ENCODE peak calls at places on chromosome 6, in seven cellular contexts. C, J, G, A, X, N and H are unnamed samples. For H3K4me1, the result is how much of the 10 kb centered on the place peaks cover.

GRCh38 chr6:122947355-122947754 is 48.7 kb upstream of the CLVS2 start:
- DNase-seq in A (no peak), X (no peak), N (peak), J (no peak), G (no peak), C (no peak), H (no peak)

GRCh38 chr6:32195902-32196681 is 3.6 kb upstream of the GPSM3 start:
- DNase-seq in N (peak), X (peak), G (peak), A (peak), C (peak), J (peak), H (peak)

GRCh38 chr6:54427396-54427910 is 119.2 kb downstream of the TINAG start:
- DNase-seq in J (no peak), X (peak), N (no peak), A (no peak), C (no peak), G (no peak), H (no peak)

GRCh38 chr6:39847216-39847615 is 55.0 kb downstream of the DAAM2 start:
- DNase-seq in X (no peak), A (no peak), C (peak), J (no peak), G (no peak), N (no peak), H (peak)

GRCh38 chr6:30955367-30956042 is 14.7 kb downstream of the MUCL3 start:
- DNase-seq in J (peak), X (peak), C (peak), G (peak), N (no peak), A (no peak), H (peak)

GRCh38 chr6:165986647-165987482 is 180.8 kb downstream of the TBXT start:
- DNase-seq in C (no peak), A (no peak), N (no peak), X (peak), J (no peak), G (peak), H (no peak)

GRCh38 chr6:24859132-24859531 is 60.4 kb upstream of the ARMH2 start:
- DNase-seq in A (no peak), N (no peak), C (no peak), X (no peak), G (no peak), J (no peak), H (no peak)

GRCh38 chr6:19876672-19877071 is 39.5 kb downstream of the ID4 start:
- DNase-seq in N (no peak), G (no peak), X (no peak), J (no peak), C (no peak), A (no peak), H (no peak)

GRCh38 chr6:90217621-90218496 is 78.8 kb downstream of the BACH2 start:
- DNase-seq in G (no peak), C (peak), X (no peak), N (peak), J (no peak), A (peak), H (no peak)

GRCh38 chr6:141956046-141956761 is 176.5 kb upstream of the GJE1 start:
- DNase-seq in C (no peak), G (no peak), X (peak), N (no peak), A (no peak), J (no peak), H (peak)

DNA sequence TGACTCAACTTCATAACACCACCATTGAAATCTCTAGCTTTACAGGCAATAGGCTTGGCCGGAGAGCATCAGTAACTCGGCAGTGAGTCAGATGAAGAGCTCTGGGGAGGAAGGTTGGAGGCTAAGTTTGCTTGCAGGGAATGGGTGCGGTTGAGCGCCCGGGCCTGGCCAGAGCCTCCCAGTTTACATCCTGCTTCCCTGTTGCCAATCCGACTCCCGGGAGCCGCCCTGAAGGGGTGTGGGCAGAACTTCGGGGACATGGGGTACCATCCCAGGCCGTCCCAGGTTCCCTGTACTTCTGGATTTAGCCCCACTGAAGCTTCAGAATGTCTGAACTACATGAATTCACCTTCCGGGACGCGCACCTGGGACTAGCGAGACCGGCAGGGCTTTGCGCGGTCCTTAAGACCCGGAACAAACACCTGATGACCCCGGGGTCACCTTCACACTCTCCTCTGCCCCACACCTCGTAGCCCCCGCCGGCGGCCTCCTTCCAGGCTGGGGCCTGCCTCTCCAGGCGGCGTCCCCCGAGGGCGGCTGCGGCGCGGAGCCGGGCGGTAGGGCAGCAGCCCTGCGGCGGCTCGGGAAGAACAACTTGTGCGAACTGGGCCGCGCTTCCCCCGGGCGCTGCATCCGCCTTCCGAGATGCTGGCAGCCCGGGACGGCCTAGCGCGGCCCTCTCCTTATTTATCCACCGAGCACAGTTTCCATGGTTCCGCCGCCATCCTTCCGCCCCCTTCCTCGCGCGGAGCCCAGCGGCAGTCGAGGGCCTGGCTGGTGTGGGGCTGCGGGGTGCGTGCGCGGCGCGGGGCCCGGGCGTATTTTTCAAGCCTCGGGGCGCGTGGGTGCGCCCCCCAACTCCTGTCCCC is 56.6 kb upstream of the RREB1 start:
- DNase-seq in J (peak), A (peak), N (no peak), C (peak), G (peak), X (peak), H (peak)
- TF ChIP-seq POLR2A in J (no peak), A (no peak), N (no peak), C (peak), G (peak), X (no peak), H (no peak)

GRCh38 chr6:167695831-167696230 is 130.9 kb upstream of the AFDN start:
- DNase-seq in N (no peak), J (no peak), A (no peak), C (no peak), G (no peak), X (no peak), H (no peak)
- H3K4me1 ChIP-seq in N (under half), J (under half), A (under half), C (under half), G (under half), X (under half), H (under half)

GRCh38 chr6:132084811-132085509 is 133.8 kb upstream of the CCN2 start:
- DNase-seq in G (no peak), J (no peak), A (no peak), N (no peak), C (no peak), X (peak), H (no peak)

GRCh38 chr6:132088150-132088549 is 137.0 kb upstream of the CCN2 start:
- DNase-seq in N (no peak), C (no peak), X (no peak), A (no peak), J (no peak), G (no peak), H (no peak)

GRCh38 chr6:132082421-132082820 is 131.2 kb upstream of the CCN2 start:
- DNase-seq in C (no peak), N (no peak), X (peak), J (no peak), G (no peak), A (no peak), H (no peak)

GRCh38 chr6:132087391-132087790 is 136.2 kb upstream of the CCN2 start:
- DNase-seq in C (no peak), A (no peak), G (no peak), J (no peak), X (no peak), N (no peak), H (no peak)

GRCh38 chr6:132085731-132086130 is 134.6 kb upstream of the CCN2 start:
- DNase-seq in G (no peak), J (no peak), C (no peak), X (no peak), N (no peak), A (no peak), H (no peak)
- TF ChIP-seq POLR2A in G (no peak), J (no peak), C (no peak), X (no peak), N (no peak), A (no peak), H (no peak)

DNA sequence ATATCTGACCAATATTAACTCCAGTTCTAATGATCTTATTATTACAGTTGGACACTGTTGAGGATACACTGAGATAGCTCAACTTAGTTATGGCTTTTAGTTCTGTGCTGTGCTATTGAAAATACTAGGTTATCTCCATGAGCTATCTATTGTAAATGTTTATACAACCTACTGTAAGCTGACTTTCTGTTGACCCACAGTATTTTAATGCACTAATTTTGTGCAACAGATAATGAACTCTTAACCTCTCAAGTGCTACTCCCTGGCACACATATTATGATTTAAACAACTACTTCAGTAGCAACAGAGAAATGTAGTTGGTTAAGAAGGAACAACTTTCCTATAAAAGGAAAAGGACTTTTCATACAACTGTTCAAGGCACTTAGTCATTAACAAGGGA is 5.2 kb upstream of the MMS22L start:
- DNase-seq in X (no peak), J (no peak), G (no peak), C (no peak), A (no peak), N (no peak), H (no peak)
- H3K4me1 ChIP-seq in X (under half), J (under half), G (under half), C (under half), A (under half), N (under half), H (under half)